ENCODE peak calls at places on chromosomes 2 and 18, in six cellular contexts. One of them, this sample, is unnamed.
A peak's percentile ranks its signal among the peaks of the same experiment; 100 is the strongest.

GRCh38 chr2:2914252-2914651 is 463.4 kb downstream of the EIPR1 start:
- DNase-seq in cardiac fibroblast: no peak
- DNase-seq in MM.1S: no peak
- DNase-seq in astrocyte of the spinal cord: no peak
- DNase-seq in WERI-Rb-1: no peak
- DNase-seq in neuronal stem cell: no peak
- DNase-seq in this sample: no peak

GRCh38 chr18:73733376-73733775 is 414.3 kb downstream of the FBXO15 start:
- DNase-seq in cardiac fibroblast: no peak
- DNase-seq in MM.1S: no peak
- DNase-seq in astrocyte of the spinal cord: no peak
- DNase-seq in WERI-Rb-1: no peak
- DNase-seq in neuronal stem cell: no peak
- DNase-seq in this sample: no peak

GRCh38 chr2:150520088-150520487 is 32.6 kb upstream of the RND3 start:
- DNase-seq in cardiac fibroblast: no peak
- DNase-seq in MM.1S: no peak
- DNase-seq in astrocyte of the spinal cord: no peak
- DNase-seq in WERI-Rb-1: no peak
- DNase-seq in neuronal stem cell: no peak
- DNase-seq in this sample: no peak

GRCh38 chr2:18378020-18378653 is 182.3 kb downstream of the RDH14 start:
- DNase-seq in cardiac fibroblast: peak; percentile 62
- DNase-seq in MM.1S: peak; percentile 43
- DNase-seq in astrocyte of the spinal cord: peak; percentile 49
- DNase-seq in WERI-Rb-1: peak; percentile 61
- DNase-seq in neuronal stem cell: peak; percentile 56
- DNase-seq in this sample: peak; percentile 34

GRCh38 chr2:6942848-6943247 is 25.6 kb downstream of the RNF144A start:
- DNase-seq in cardiac fibroblast: no peak
- DNase-seq in MM.1S: no peak
- DNase-seq in astrocyte of the spinal cord: no peak
- DNase-seq in WERI-Rb-1: no peak
- DNase-seq in neuronal stem cell: no peak
- DNase-seq in this sample: no peak

GRCh38 chr2:68458962-68459361 is 8.1 kb downstream of the FBXO48 start:
- DNase-seq in cardiac fibroblast: peak; percentile 35
- DNase-seq in MM.1S: no peak
- DNase-seq in astrocyte of the spinal cord: peak; percentile 51
- DNase-seq in WERI-Rb-1: no peak
- DNase-seq in neuronal stem cell: no peak
- DNase-seq in this sample: no peak

GRCh38 chr2:135685361-135685760 is 56.3 kb upstream of the UBXN4 start:
- DNase-seq in cardiac fibroblast: peak; percentile 28
- DNase-seq in MM.1S: no peak
- DNase-seq in astrocyte of the spinal cord: peak; percentile 24
- DNase-seq in WERI-Rb-1: no peak
- DNase-seq in neuronal stem cell: no peak
- DNase-seq in this sample: no peak

GRCh38 chr18:48786621-48787522 is 163.9 kb downstream of the SMAD7 start:
- DNase-seq in cardiac fibroblast: no peak
- DNase-seq in MM.1S: no peak
- DNase-seq in astrocyte of the spinal cord: no peak
- DNase-seq in WERI-Rb-1: no peak
- DNase-seq in neuronal stem cell: no peak
- DNase-seq in this sample: no peak

GRCh38 chr2:60746318-60746717 is 9.8 kb upstream of the PAPOLG start:
- DNase-seq in cardiac fibroblast: no peak
- DNase-seq in MM.1S: no peak
- DNase-seq in astrocyte of the spinal cord: no peak
- DNase-seq in WERI-Rb-1: no peak
- DNase-seq in neuronal stem cell: no peak
- DNase-seq in this sample: no peak

GRCh38 chr2:169892951-169893350 is 65.7 kb downstream of the UBR3 start:
- DNase-seq in cardiac fibroblast: no peak
- DNase-seq in MM.1S: no peak
- DNase-seq in astrocyte of the spinal cord: no peak
- DNase-seq in WERI-Rb-1: no peak
- DNase-seq in neuronal stem cell: no peak
- DNase-seq in this sample: no peak
- H3K4me3 ChIP-seq in cardiac fibroblast: no peak overlapping the region
- H3K4me3 ChIP-seq in MM.1S: no peak overlapping the region
- H3K4me3 ChIP-seq in astrocyte of the spinal cord: no peak overlapping the region
- H3K4me3 ChIP-seq in WERI-Rb-1: no peak overlapping the region
- H3K4me3 ChIP-seq in neuronal stem cell: no peak overlapping the region
- H3K4me3 ChIP-seq in this sample: no peak overlapping the region

GRCh38 chr2:74436804-74437695 is 4.7 kb downstream of the RTKN start:
- DNase-seq in cardiac fibroblast: peak; percentile 34
- DNase-seq in MM.1S: no peak
- DNase-seq in astrocyte of the spinal cord: peak; percentile 49
- DNase-seq in WERI-Rb-1: no peak
- DNase-seq in neuronal stem cell: no peak
- DNase-seq in this sample: no peak
- H3K4me3 ChIP-seq in cardiac fibroblast: no peak overlapping the region
- H3K4me3 ChIP-seq in MM.1S: no peak overlapping the region
- H3K4me3 ChIP-seq in astrocyte of the spinal cord: no peak overlapping the region
- H3K4me3 ChIP-seq in WERI-Rb-1: no peak overlapping the region
- H3K4me3 ChIP-seq in neuronal stem cell: no peak overlapping the region
- H3K4me3 ChIP-seq in this sample: no peak overlapping the region

DNA sequence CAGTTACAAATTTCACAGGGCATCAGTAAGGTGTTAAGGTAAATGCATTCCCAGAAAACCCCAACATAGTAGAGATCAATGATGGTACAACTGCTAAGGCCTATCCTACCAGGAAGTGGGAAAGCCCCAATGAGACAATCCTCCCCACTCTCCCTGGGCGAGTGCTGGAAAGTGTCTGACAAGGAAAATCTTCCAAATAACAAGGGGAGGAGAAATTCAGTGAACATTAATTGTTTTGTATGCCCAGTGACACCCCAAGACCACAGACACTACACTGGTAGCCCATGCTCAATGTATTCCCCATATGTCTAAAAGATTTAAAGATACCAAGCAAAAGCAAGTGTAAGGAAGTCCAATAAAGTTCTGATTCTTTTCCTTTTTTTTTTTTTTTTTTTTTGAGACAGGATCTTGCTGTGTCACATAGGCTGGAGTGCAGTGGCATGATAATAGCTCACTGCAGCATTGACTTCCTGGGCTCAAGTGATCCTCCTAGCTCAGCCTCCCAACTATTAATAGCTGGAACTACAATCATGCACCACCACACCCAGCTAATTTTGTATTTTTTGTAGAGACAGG is 24.7 kb downstream of the B4GALT6 start:
- DNase-seq in cardiac fibroblast: no peak
- DNase-seq in MM.1S: no peak
- DNase-seq in astrocyte of the spinal cord: no peak
- DNase-seq in WERI-Rb-1: no peak
- DNase-seq in neuronal stem cell: no peak
- DNase-seq in this sample: no peak
- H3K4me3 ChIP-seq in cardiac fibroblast: no peak overlapping the region
- H3K4me3 ChIP-seq in MM.1S: peak overlapping the region; percentile 49
- H3K4me3 ChIP-seq in astrocyte of the spinal cord: no peak overlapping the region
- H3K4me3 ChIP-seq in WERI-Rb-1: no peak overlapping the region
- H3K4me3 ChIP-seq in neuronal stem cell: no peak overlapping the region
- H3K4me3 ChIP-seq in this sample: no peak overlapping the region

GRCh38 chr2:168165985-168166901 is 81.2 kb downstream of the STK39 start:
- DNase-seq in cardiac fibroblast: no peak
- DNase-seq in MM.1S: no peak
- DNase-seq in astrocyte of the spinal cord: no peak
- DNase-seq in WERI-Rb-1: no peak
- DNase-seq in neuronal stem cell: no peak
- DNase-seq in this sample: no peak

GRCh38 chr2:168165418-168165817 is 82.0 kb downstream of the STK39 start:
- DNase-seq in cardiac fibroblast: peak; percentile 38
- DNase-seq in MM.1S: no peak
- DNase-seq in astrocyte of the spinal cord: peak; percentile 87
- DNase-seq in WERI-Rb-1: no peak
- DNase-seq in neuronal stem cell: no peak
- DNase-seq in this sample: no peak

GRCh38 chr2:168169097-168169745 is 78.2 kb downstream of the STK39 start:
- DNase-seq in cardiac fibroblast: no peak
- DNase-seq in MM.1S: no peak
- DNase-seq in astrocyte of the spinal cord: peak; percentile 77
- DNase-seq in WERI-Rb-1: peak; percentile 60
- DNase-seq in neuronal stem cell: no peak
- DNase-seq in this sample: no peak

GRCh38 chr2:168166902-168167510 is 80.4 kb downstream of the STK39 start:
- DNase-seq in cardiac fibroblast: no peak
- DNase-seq in MM.1S: no peak
- DNase-seq in astrocyte of the spinal cord: peak; percentile 68
- DNase-seq in WERI-Rb-1: no peak
- DNase-seq in neuronal stem cell: no peak
- DNase-seq in this sample: no peak

GRCh38 chr2:168167511-168168263 is 79.7 kb downstream of the STK39 start:
- DNase-seq in cardiac fibroblast: no peak
- DNase-seq in MM.1S: no peak
- DNase-seq in astrocyte of the spinal cord: no peak
- DNase-seq in WERI-Rb-1: no peak
- DNase-seq in neuronal stem cell: no peak
- DNase-seq in this sample: no peak
- H3K4me3 ChIP-seq in cardiac fibroblast: no peak overlapping the region
- H3K4me3 ChIP-seq in MM.1S: no peak overlapping the region
- H3K4me3 ChIP-seq in astrocyte of the spinal cord: no peak overlapping the region
- H3K4me3 ChIP-seq in WERI-Rb-1: no peak overlapping the region
- H3K4me3 ChIP-seq in neuronal stem cell: no peak overlapping the region
- H3K4me3 ChIP-seq in this sample: no peak overlapping the region

DNA sequence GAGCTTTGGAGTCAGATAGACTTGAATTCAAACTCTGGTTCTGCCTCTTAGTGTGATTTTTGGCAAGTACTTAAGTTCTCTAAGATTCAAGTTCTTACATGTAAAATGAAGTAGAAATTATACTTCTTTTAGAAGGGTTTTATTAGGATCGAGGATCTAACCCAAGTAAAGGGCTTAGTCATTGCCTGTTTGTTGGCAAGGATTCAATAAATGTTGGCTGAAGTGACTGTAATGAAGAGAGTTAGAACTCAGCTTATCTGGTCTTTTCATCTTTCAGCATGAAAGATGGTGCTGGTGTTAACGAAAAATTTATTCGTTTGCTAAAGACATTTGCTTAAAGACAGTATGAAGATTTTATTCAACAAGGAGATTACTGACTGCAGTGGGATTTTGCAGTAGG is 315.9 kb upstream of the THUMPD2 start:
- DNase-seq in cardiac fibroblast: peak; percentile 79
- DNase-seq in MM.1S: no peak
- DNase-seq in astrocyte of the spinal cord: peak; percentile 81
- DNase-seq in WERI-Rb-1: no peak
- DNase-seq in neuronal stem cell: no peak
- DNase-seq in this sample: no peak
- H3K4me3 ChIP-seq in cardiac fibroblast: no peak overlapping the region
- H3K4me3 ChIP-seq in MM.1S: no peak overlapping the region
- H3K4me3 ChIP-seq in astrocyte of the spinal cord: no peak overlapping the region
- H3K4me3 ChIP-seq in WERI-Rb-1: no peak overlapping the region
- H3K4me3 ChIP-seq in neuronal stem cell: no peak overlapping the region
- H3K4me3 ChIP-seq in this sample: no peak overlapping the region

GRCh38 chr2:99881901-99882591 is 260.3 kb downstream of the AFF3 start:
- DNase-seq in cardiac fibroblast: peak; percentile 74
- DNase-seq in MM.1S: no peak
- DNase-seq in astrocyte of the spinal cord: peak; percentile 88
- DNase-seq in WERI-Rb-1: no peak
- DNase-seq in neuronal stem cell: no peak
- DNase-seq in this sample: no peak
- H3K4me3 ChIP-seq in cardiac fibroblast: no peak overlapping the region
- H3K4me3 ChIP-seq in MM.1S: no peak overlapping the region
- H3K4me3 ChIP-seq in astrocyte of the spinal cord: no peak overlapping the region
- H3K4me3 ChIP-seq in WERI-Rb-1: no peak overlapping the region
- H3K4me3 ChIP-seq in neuronal stem cell: no peak overlapping the region
- H3K4me3 ChIP-seq in this sample: no peak overlapping the region

This sample was measured in BE2C.